ENCODE peak calls at places on chromosomes 13 and 19, in ten cellular contexts. Z, H, U, D, R, J, M, C, O and S are unnamed samples.

GRCh38 chr13:72889496-72889895 is 107.6 kb downstream of the PIBF1 start:
- DNase-seq in Z (no peak), H (no peak), U (no peak), D (no peak), R (no peak), J (no peak), M (no peak), C (no peak), O (no peak), S (no peak)

GRCh38 chr13:83692800-83693199 is 189.5 kb downstream of the SLITRK1 start:
- DNase-seq in Z (no peak), H (no peak), U (no peak), D (no peak), R (no peak), J (no peak), M (no peak), C (no peak), O (no peak), S (no peak)

GRCh38 chr13:76764429-76764828 is 121.8 kb downstream of the KCTD12 start:
- DNase-seq in Z (no peak), H (peak; percentile 80), U (no peak), D (no peak), R (no peak), J (peak; percentile 2), M (peak; percentile 22), C (no peak), O (peak; percentile 92), S (no peak)

GRCh38 chr19:35539314-35539713 is 6.1 kb downstream of the GAPDHS start:
- DNase-seq in Z (no peak), H (no peak), U (no peak), D (no peak), R (no peak), J (no peak), M (no peak), C (no peak), O (no peak), S (no peak)

GRCh38 chr19:16831531-16831930 is 2.3 kb downstream of the SIN3B start:
- DNase-seq in Z (no peak), H (no peak), U (no peak), D (no peak), R (no peak), J (no peak), M (no peak), C (no peak), O (no peak), S (no peak)

GRCh38 chr13:111951982-111952565 is 114.9 kb upstream of the SOX1 start:
- DNase-seq in Z (no peak), H (no peak), U (no peak), D (no peak), R (no peak), J (no peak), M (no peak), C (no peak), O (peak; percentile 68), S (no peak)

GRCh38 chr19:58374200-58374599 is 6.6 kb downstream of the ZNF837 start:
- DNase-seq in Z (no peak), H (no peak), U (no peak), D (no peak), R (no peak), J (no peak), M (no peak), C (no peak), O (no peak), S (no peak)

GRCh38 chr13:79126706-79127105 is 279.3 kb downstream of the RBM26 start:
- DNase-seq in Z (no peak), H (no peak), U (no peak), D (no peak), R (no peak), J (no peak), M (no peak), C (no peak), O (no peak), S (no peak)

GRCh38 chr19:30217461-30217860 is 154.7 kb upstream of the ZNF536 start:
- DNase-seq in Z (no peak), H (no peak), U (no peak), D (no peak), R (no peak), J (no peak), M (no peak), C (no peak), O (peak; percentile 72), S (no peak)

GRCh38 chr13:58300974-58301681 is 669.6 kb downstream of the PCDH17 start:
- DNase-seq in Z (no peak), H (no peak), U (no peak), D (no peak), R (no peak), J (no peak), M (no peak), C (no peak), O (no peak), S (no peak)

GRCh38 chr13:81275666-81276258 is 934.8 kb upstream of the SPRY2 start:
- DNase-seq in Z (no peak), H (no peak), U (no peak), D (no peak), R (no peak), J (peak; percentile 6), M (no peak), C (no peak), O (no peak), S (no peak)

GRCh38 chr13:109703250-109703649 is 83.1 kb downstream of the IRS2 start:
- DNase-seq in Z (no peak), H (no peak), U (no peak), D (no peak), R (no peak), J (no peak), M (no peak), C (no peak), O (no peak), S (no peak)

GRCh38 chr13:109698779-109699178 is 87.6 kb downstream of the IRS2 start:
- DNase-seq in Z (no peak), H (no peak), U (no peak), D (no peak), R (peak; percentile 34), J (no peak), M (no peak), C (no peak), O (no peak), S (no peak)

GRCh38 chr13:109697936-109698335 is 88.4 kb downstream of the IRS2 start:
- DNase-seq in Z (no peak), H (no peak), U (no peak), D (no peak), R (no peak), J (no peak), M (no peak), C (no peak), O (no peak), S (no peak)

GRCh38 chr13:109700176-109700575 is 86.2 kb downstream of the IRS2 start:
- DNase-seq in Z (no peak), H (peak; percentile 75), U (no peak), D (no peak), R (no peak), J (peak; percentile 29), M (peak; percentile 47), C (no peak), O (peak; percentile 93), S (no peak)

DNA sequence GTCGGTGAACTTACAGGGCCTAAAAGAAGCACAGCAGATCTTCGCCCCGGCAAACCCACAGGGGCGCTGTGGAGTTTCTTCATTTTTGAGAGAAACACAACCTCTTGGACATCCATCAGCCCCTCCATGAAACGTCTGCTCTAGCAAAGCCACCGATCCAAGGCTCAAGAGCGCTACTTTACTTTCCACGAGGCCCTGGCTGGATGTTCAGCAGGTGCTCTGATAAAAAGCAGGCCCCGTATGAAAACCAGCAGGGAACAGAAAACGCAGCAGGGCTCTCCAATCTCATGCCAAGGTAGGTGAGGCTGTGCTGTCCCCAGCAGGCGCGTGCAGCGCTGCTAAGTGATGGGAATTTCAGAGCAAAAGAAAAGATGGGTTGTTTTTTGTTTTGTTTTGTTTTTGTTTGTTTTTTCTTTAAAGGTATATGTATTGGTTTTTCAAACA is 86.7 kb downstream of the IRS2 start:
- DNase-seq in Z (no peak), H (no peak), U (no peak), D (no peak), R (no peak), J (no peak), M (no peak), C (no peak), O (no peak), S (no peak)
- TF ChIP-seq CTCF in Z (no peak), H (no peak), U (peak; percentile 38), D (no peak), R (no peak), J (no peak), M (no peak), C (no peak), O (no peak), S (no peak)

GRCh38 chr13:113105032-113105993 is at the start of gene F7:
- DNase-seq in Z (no peak), H (no peak), U (no peak), D (no peak), R (no peak), J (no peak), M (no peak), C (no peak), O (no peak), S (no peak)
- TF ChIP-seq CTCF in Z (no peak), H (no peak), U (no peak), D (no peak), R (no peak), J (no peak), M (no peak), C (no peak), O (no peak), S (no peak)

DNA sequence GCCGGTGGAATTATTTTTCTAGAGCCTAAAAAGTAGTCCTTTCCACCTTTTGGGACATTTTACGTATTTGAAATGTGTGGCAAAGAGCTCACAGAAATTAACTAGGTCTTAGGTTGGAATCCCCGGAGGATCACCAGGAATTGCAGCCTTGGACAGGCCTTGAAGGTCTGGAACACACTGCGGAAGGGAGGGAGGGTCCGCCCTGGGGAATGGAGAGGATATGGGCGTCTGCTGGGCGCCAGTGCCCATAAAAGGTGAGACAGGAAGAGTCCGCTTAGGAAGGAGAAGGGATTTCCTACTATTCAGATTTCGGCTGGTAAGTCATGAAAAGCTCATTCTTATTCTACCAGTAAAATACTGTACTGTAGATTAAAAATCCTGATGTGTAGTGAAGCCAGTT is 111.9 kb downstream of the COL4A2 start:
- DNase-seq in Z (no peak), H (no peak), U (no peak), D (no peak), R (no peak), J (no peak), M (no peak), C (no peak), O (peak; percentile 80), S (no peak)
- TF ChIP-seq CTCF in Z (no peak), H (no peak), U (no peak), D (no peak), R (no peak), J (no peak), M (no peak), C (no peak), O (no peak), S (no peak)

DNA sequence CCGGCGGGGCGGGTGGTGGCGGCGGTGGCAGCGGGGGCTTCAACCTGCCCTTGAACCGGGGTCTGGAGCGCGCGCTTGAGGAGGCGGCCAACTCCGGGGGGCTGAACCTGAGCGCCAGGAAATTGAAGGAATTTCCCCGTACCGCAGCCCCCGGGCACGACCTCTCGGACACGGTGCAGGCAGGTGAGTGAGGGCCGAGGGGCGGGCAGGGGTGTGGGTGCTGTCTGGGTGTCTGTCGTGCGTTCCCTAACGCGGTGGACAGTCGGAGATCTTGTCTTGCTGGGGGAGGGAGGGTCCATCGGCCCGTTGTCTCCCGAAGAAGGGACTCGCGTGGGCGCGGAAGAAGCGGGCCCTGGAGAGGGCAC is 533 bp downstream of the LRCH1 start:
- DNase-seq in Z (no peak), H (peak; percentile 29), U (no peak), D (no peak), R (no peak), J (peak; percentile 47), M (no peak), C (peak; percentile 16), O (peak; percentile 89), S (no peak)
- TF ChIP-seq CTCF in Z (no peak), H (no peak), U (no peak), D (no peak), R (no peak), J (no peak), M (no peak), C (no peak), O (no peak), S (no peak)